ENCODE peak calls at places on chromosomes 3 and 15, in nine cellular contexts. B, M, I, V, W, T, F, E and J are unnamed samples.

GRCh38 chr3:9024341-9024740 is 61.1 kb upstream of the RAD18 start:
- DNase-seq in B (no peak), M (no peak), I (no peak), V (no peak), W (no peak), T (no peak), F (no peak), E (no peak), J (no peak)

GRCh38 chr3:163813935-163814334 is 1264.4 kb downstream of the SI start:
- DNase-seq in B (no peak), M (no peak), I (no peak), V (no peak), W (no peak), T (no peak), F (no peak), E (no peak), J (no peak)

GRCh38 chr3:100401674-100402036 is 316 bp downstream of the LNP1 start:
- DNase-seq in B (no peak), M (peak), I (peak), V (peak), W (peak), T (peak), F (peak), E (peak), J (peak)

GRCh38 chr15:77094397-77095030 is 23.6 kb upstream of the TSPAN3 start:
- DNase-seq in B (no peak), M (no peak), I (no peak), V (peak), W (no peak), T (no peak), F (no peak), E (no peak), J (peak)

GRCh38 chr15:70514236-70514635 is 249.1 kb downstream of the UACA start:
- DNase-seq in B (no peak), M (no peak), I (no peak), V (no peak), W (no peak), T (no peak), F (no peak), E (no peak), J (no peak)

GRCh38 chr15:78382114-78382886 is 42.1 kb downstream of the CRABP1 start:
- DNase-seq in B (no peak), M (no peak), I (no peak), V (no peak), W (no peak), T (no peak), F (no peak), E (no peak), J (no peak)

GRCh38 chr3:62028236-62028635 is 345.1 kb downstream of the FEZF2 start:
- DNase-seq in B (peak), M (no peak), I (no peak), V (no peak), W (peak), T (no peak), F (no peak), E (no peak), J (no peak)

GRCh38 chr3:126101521-126101982 is 17.6 kb upstream of the SLC41A3 start:
- DNase-seq in B (no peak), M (peak), I (no peak), V (no peak), W (no peak), T (no peak), F (no peak), E (no peak), J (no peak)

GRCh38 chr15:55879181-55879580 is 114.2 kb downstream of the NEDD4 start:
- DNase-seq in B (no peak), M (no peak), I (no peak), V (no peak), W (peak), T (no peak), F (no peak), E (no peak), J (no peak)

GRCh38 chr15:39597751-39598185 is 16.9 kb downstream of the THBS1 start:
- DNase-seq in B (no peak), M (no peak), I (no peak), V (no peak), W (no peak), T (no peak), F (no peak), E (no peak), J (no peak)

GRCh38 chr3:182740710-182741109 is 52.6 kb upstream of the ATP11B start:
- DNase-seq in B (no peak), M (no peak), I (no peak), V (peak), W (peak), T (peak), F (no peak), E (no peak), J (peak)

GRCh38 chr15:59313703-59314332 is 58.9 kb downstream of the MYO1E start:
- DNase-seq in B (no peak), M (peak), I (no peak), V (no peak), W (peak), T (peak), F (no peak), E (no peak), J (no peak)

GRCh38 chr15:22980189-22981136 is at the start of gene CYFIP1:
- DNase-seq in B (peak), M (peak), I (no peak), V (no peak), W (peak), T (peak), F (peak), E (peak), J (peak)

GRCh38 chr3:87053548-87053947 is 62.6 kb upstream of the VGLL3 start:
- DNase-seq in B (no peak), M (no peak), I (no peak), V (no peak), W (no peak), T (no peak), F (no peak), E (no peak), J (no peak)

GRCh38 chr3:171788546-171789351 is 21.5 kb downstream of the PLD1 start:
- DNase-seq in B (peak), M (no peak), I (no peak), V (no peak), W (peak), T (peak), F (no peak), E (no peak), J (peak)